ENCODE peak calls at places on chromosomes 13 and 19, in nine cellular contexts. P is neural progenitor cell; R is activated CD4-positive, alpha-beta T cell treated with anti-CD3 and anti-CD28 coated beads, Interleukin-2, amount 10 ng/mL, durations not matched to agents 7 days and 5 days; T is NCI-H1694 treated with DMSO at 0.1 percent for 48 hours; J is NCI-H748 treated with DMSO at 0.1 percent for 48 hours; B is T-cell; Q is GOT3; D is iPS DF 6.9; K is Calu3. S is an unnamed sample.

GRCh38 chr19:57566396-57567256 is 7.0 kb upstream of the ZNF550 start:
- DNase-seq in P (peak; percentile 40), R (no peak), T (no peak), J (no peak), B (no peak), Q (no peak), D (no peak), K (no peak), S (peak; percentile 25)

GRCh38 chr13:75316427-75316826 is 165.5 kb downstream of the TBC1D4 start:
- DNase-seq in P (no peak), R (no peak), T (no peak), J (no peak), B (no peak), Q (no peak), D (no peak), K (no peak), S (no peak)

GRCh38 chr13:33174491-33174890 is 111.1 kb downstream of the STARD13 start:
- DNase-seq in P (no peak), R (no peak), T (peak; percentile 80), J (peak; percentile 90), B (no peak), Q (no peak), D (no peak), K (no peak), S (peak; percentile 35)

GRCh38 chr13:32246468-32246867 is 68.7 kb downstream of the ZAR1L start:
- DNase-seq in P (peak; percentile 83), R (peak; percentile 53), T (no peak), J (peak; percentile 62), B (peak; percentile 9), Q (peak; percentile 6), D (peak; percentile 80), K (peak; percentile 60), S (no peak)

GRCh38 chr13:53499551-53499950 is 470.9 kb downstream of the OLFM4 start:
- DNase-seq in P (no peak), R (no peak), T (no peak), J (peak; percentile 87), B (no peak), Q (no peak), D (no peak), K (no peak), S (no peak)

GRCh38 chr19:45467115-45467455 is 711 bp upstream of the FOSB start:
- DNase-seq in P (peak; percentile 53), R (no peak), T (no peak), J (peak; percentile 48), B (no peak), Q (no peak), D (no peak), K (no peak), S (no peak)

GRCh38 chr13:39023761-39024160 is 14.1 kb downstream of the PROSER1 start:
- DNase-seq in P (no peak), R (no peak), T (no peak), J (no peak), B (no peak), Q (no peak), D (no peak), K (peak; percentile 2), S (no peak)

GRCh38 chr13:37143901-37144300 is 38.4 kb upstream of the CSNK1A1L start:
- DNase-seq in P (no peak), R (no peak), T (no peak), J (no peak), B (no peak), Q (no peak), D (no peak), K (no peak), S (no peak)

GRCh38 chr13:109344552-109345157 is 441.7 kb downstream of the IRS2 start:
- DNase-seq in P (no peak), R (no peak), T (no peak), J (no peak), B (no peak), Q (no peak), D (no peak), K (no peak), S (no peak)

GRCh38 chr13:100274942-100275506 is 186.1 kb downstream of the PCCA start:
- DNase-seq in P (no peak), R (no peak), T (no peak), J (no peak), B (no peak), Q (no peak), D (no peak), K (no peak), S (no peak)

GRCh38 chr19:4233282-4233853 is 4.0 kb downstream of the EBI3 start:
- DNase-seq in P (peak; percentile 52), R (peak; percentile 75), T (no peak), J (peak; percentile 0), B (peak; percentile 67), Q (no peak), D (no peak), K (peak; percentile 69), S (no peak)

GRCh38 chr19:1761528-1762242 is 8.4 kb downstream of the ONECUT3 start:
- DNase-seq in P (no peak), R (no peak), T (no peak), J (no peak), B (no peak), Q (no peak), D (no peak), K (no peak), S (no peak)

GRCh38 chr19:36392916-36393673 is 14.1 kb upstream of the ZFP14 start:
- DNase-seq in P (no peak), R (no peak), T (no peak), J (no peak), B (no peak), Q (no peak), D (no peak), K (no peak), S (no peak)

S was measured in NCI-H2171.